ENCODE peak calls at places on chromosomes 11 and 22, in five cellular contexts. S is IMR-90, P is H9, O is endothelial cell of umbilical vein, Q is HCT116. G is an unnamed sample.

GRCh38 chr11:69245491-69246345 is 48.2 kb upstream of the MYEOV start:
- DNase-seq in S (no peak), P (peak; percentile 11), O (no peak), Q (no peak), G (no peak)

GRCh38 chr11:124900464-124900863 is 2.8 kb upstream of the ROBO4 start:
- DNase-seq in S (peak; percentile 93), P (peak; percentile 40), O (peak; percentile 75), Q (peak; percentile 23), G (peak; percentile 83)

GRCh38 chr11:68947151-68947550 is 33.6 kb downstream of the MRGPRD start:
- DNase-seq in S (no peak), P (no peak), O (no peak), Q (no peak), G (no peak)

GRCh38 chr11:96238563-96239166 is 104.3 kb downstream of the MAML2 start:
- DNase-seq in S (peak; percentile 72), P (no peak), O (no peak), Q (no peak), G (peak; percentile 63)

GRCh38 chr11:32071811-32072210 is 19.1 kb upstream of the RCN1 start:
- DNase-seq in S (peak; percentile 68), P (peak; percentile 41), O (peak; percentile 44), Q (no peak), G (peak; percentile 75)

GRCh38 chr11:120890921-120891320 is 133.0 kb upstream of the TBCEL start:
- DNase-seq in S (no peak), P (no peak), O (no peak), Q (no peak), G (no peak)

GRCh38 chr11:85525711-85526110 is 101.4 kb downstream of the DLG2 start:
- DNase-seq in S (no peak), P (no peak), O (no peak), Q (no peak), G (no peak)

GRCh38 chr11:30798547-30799236 is 212.5 kb upstream of the MPPED2 start:
- DNase-seq in S (no peak), P (no peak), O (no peak), Q (no peak), G (no peak)

GRCh38 chr11:35997908-35998307 is 54.0 kb downstream of the LDLRAD3 start:
- DNase-seq in S (no peak), P (no peak), O (no peak), Q (no peak), G (no peak)

GRCh38 chr11:13831707-13832106 is 130.8 kb upstream of the SPON1 start:
- DNase-seq in S (no peak), P (no peak), O (no peak), Q (no peak), G (peak; percentile 4)

GRCh38 chr22:36409911-36410756 is 22.4 kb upstream of the MYH9 start:
- DNase-seq in S (no peak), P (peak; percentile 100), O (peak; percentile 60), Q (peak; percentile 96), G (peak; percentile 65)

GRCh38 chr11:13315517-13316432 is 38.2 kb downstream of the BMAL1 start:
- DNase-seq in S (no peak), P (no peak), O (no peak), Q (no peak), G (no peak)

GRCh38 chr11:64233913-64234839 is at the start of gene VEGFB:
- DNase-seq in S (peak; percentile 26), P (no peak), O (peak; percentile 48), Q (no peak), G (no peak)

GRCh38 chr11:35765211-35765610 is 102.6 kb downstream of the TRIM44 start:
- DNase-seq in S (peak; percentile 41), P (no peak), O (no peak), Q (no peak), G (no peak)

GRCh38 chr22:39907035-39907434 is 6.2 kb downstream of the GRAP2 start:
- DNase-seq in S (no peak), P (no peak), O (no peak), Q (no peak), G (no peak)

GRCh38 chr11:8905528-8906165 is 5.3 kb upstream of the AKIP1 start:
- DNase-seq in S (peak; percentile 83), P (no peak), O (no peak), Q (no peak), G (peak; percentile 83)

GRCh38 chr11:47589103-47589502 is 2.6 kb downstream of the FAM180B start:
- DNase-seq in S (no peak), P (no peak), O (no peak), Q (no peak), G (no peak)

GRCh38 chr22:49765091-49765771 is 62.4 kb downstream of the BRD1 start:
- DNase-seq in S (no peak), P (peak; percentile 23), O (no peak), Q (no peak), G (no peak)

GRCh38 chr11:64224151-64224890 is 1.7 kb downstream of the TRPT1 start:
- DNase-seq in S (no peak), P (no peak), O (no peak), Q (no peak), G (no peak)

GRCh38 chr22:44683237-44683636 is 18.8 kb upstream of the PRR5 start:
- DNase-seq in S (no peak), P (no peak), O (no peak), Q (no peak), G (no peak)

GRCh38 chr11:123560001-123560400 is 94.4 kb downstream of the SCN3B start:
- DNase-seq in S (peak; percentile 88), P (no peak), O (no peak), Q (no peak), G (peak; percentile 77)

GRCh38 chr11:102983491-102983890 is 28.0 kb upstream of the MMP13 start:
- DNase-seq in S (no peak), P (no peak), O (no peak), Q (no peak), G (no peak)

GRCh38 chr11:70226967-70227366 is 23.9 kb downstream of the FADD start:
- DNase-seq in S (no peak), P (peak; percentile 69), O (no peak), Q (peak; percentile 23), G (no peak)

GRCh38 chr11:95155385-95155784 is 65.7 kb downstream of the ENDOD1 start:
- DNase-seq in S (no peak), P (no peak), O (no peak), Q (no peak), G (no peak)

GRCh38 chr11:629237-629583 is 2.2 kb upstream of the SCT start:
- DNase-seq in S (no peak), P (no peak), O (no peak), Q (no peak), G (no peak)

GRCh38 chr11:626475-627272 is at the start of gene SCT:
- DNase-seq in S (no peak), P (peak; percentile 42), O (no peak), Q (no peak), G (no peak)

GRCh38 chr11:627273-627585 is 248 bp upstream of the SCT start:
- DNase-seq in S (no peak), P (no peak), O (no peak), Q (no peak), G (no peak)

GRCh38 chr11:625636-626319 is 1.0 kb upstream of the CDHR5 start:
- DNase-seq in S (no peak), P (no peak), O (no peak), Q (no peak), G (no peak)

GRCh38 chr11:628056-628455 is 1.1 kb upstream of the SCT start:
- DNase-seq in S (no peak), P (no peak), O (no peak), Q (no peak), G (no peak)
- H3K9ac ChIP-seq in S (no peak overlapping the region), P (no peak overlapping the region), O (no peak overlapping the region), Q (no peak overlapping the region), G (no peak overlapping the region)

GRCh38 chr22:23716811-23717801 is 26.3 kb downstream of the RGL4 start:
- DNase-seq in S (peak; percentile 85), P (peak; percentile 91), O (peak; percentile 83), Q (peak; percentile 75), G (peak; percentile 74)

GRCh38 chr22:23718371-23719165 is 27.8 kb downstream of the RGL4 start:
- DNase-seq in S (no peak), P (no peak), O (peak; percentile 10), Q (no peak), G (no peak)

GRCh38 chr22:23713696-23714595 is 23.1 kb downstream of the RGL4 start:
- DNase-seq in S (no peak), P (no peak), O (no peak), Q (no peak), G (no peak)

GRCh38 chr22:23714596-23715588 is 24.1 kb downstream of the RGL4 start:
- DNase-seq in S (no peak), P (no peak), O (no peak), Q (no peak), G (no peak)

DNA sequence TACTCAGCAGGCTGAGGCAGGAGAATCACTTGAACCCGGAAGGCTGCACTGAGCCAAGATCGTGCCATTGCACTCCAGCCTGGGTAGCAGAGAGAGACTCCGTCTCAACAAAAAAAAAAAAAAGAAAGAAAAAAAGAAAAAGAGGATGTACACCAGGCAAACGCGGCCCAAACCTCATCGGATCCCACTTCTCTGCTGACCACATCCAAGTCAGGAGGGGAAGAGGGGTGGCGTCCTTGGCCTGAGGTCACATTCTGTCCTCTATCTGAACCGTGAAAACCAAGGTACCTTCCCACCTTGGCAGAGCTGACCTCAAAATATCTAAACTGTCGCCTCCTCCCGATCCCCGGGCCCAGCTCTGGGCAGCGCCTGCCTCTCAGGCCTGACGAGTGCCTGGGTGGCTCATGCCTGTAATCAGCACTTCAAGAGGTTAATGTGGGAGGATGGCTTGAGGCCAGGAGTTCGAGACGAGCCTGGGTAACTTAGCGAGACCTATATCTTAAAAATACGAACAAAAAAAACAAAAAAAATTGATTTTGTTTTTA is 25.1 kb downstream of the RGL4 start:
- DNase-seq in S (no peak), P (no peak), O (no peak), Q (no peak), G (no peak)
- H3K27ac ChIP-seq in S (no peak overlapping the region), P (no peak overlapping the region), O (no peak overlapping the region), Q (peak overlapping the region; percentile 71), G (no peak overlapping the region)

GRCh38 chr11:46250071-46251052 is 27.1 kb upstream of the CREB3L1 start:
- DNase-seq in S (peak; percentile 70), P (peak; percentile 9), O (no peak), Q (no peak), G (no peak)

GRCh38 chr11:46254135-46254491 is 23.3 kb upstream of the CREB3L1 start:
- DNase-seq in S (no peak), P (peak; percentile 51), O (no peak), Q (no peak), G (no peak)

GRCh38 chr11:46253258-46254134 is 24.0 kb upstream of the CREB3L1 start:
- DNase-seq in S (no peak), P (peak; percentile 27), O (no peak), Q (no peak), G (no peak)

GRCh38 chr11:46251954-46252353 is 25.5 kb upstream of the CREB3L1 start:
- DNase-seq in S (no peak), P (peak; percentile 23), O (peak; percentile 14), Q (no peak), G (no peak)

GRCh38 chr11:46252373-46252914 is 25.0 kb upstream of the CREB3L1 start:
- DNase-seq in S (no peak), P (peak; percentile 15), O (no peak), Q (no peak), G (no peak)
- H2AFZ ChIP-seq in S (no peak overlapping the region), P (no peak overlapping the region), O (no peak overlapping the region), Q (no peak overlapping the region), G (no peak overlapping the region)

DNA sequence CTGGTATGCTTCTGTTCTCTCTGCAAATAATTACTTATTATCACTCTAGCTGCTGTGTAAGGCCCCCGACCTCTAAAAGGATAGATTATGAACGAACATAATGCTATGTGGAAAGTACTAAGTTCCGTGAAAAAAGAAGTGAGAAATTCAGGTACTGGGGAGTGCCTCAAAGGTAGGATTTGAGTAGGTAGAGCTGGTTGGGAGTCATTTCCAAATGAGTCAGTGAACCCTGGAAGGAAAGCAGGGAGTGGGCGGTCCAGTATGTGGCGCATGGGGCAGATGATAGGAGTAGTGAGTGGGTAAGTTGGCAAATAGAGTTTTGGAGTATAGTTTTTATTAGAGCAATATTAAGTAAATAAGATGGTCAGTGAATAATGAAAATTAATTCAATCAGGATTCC is 2.4 kb downstream of the ZC3H12C start:
- DNase-seq in S (no peak), P (no peak), O (no peak), Q (peak; percentile 8), G (no peak)
- H3K9ac ChIP-seq in S (no peak overlapping the region), P (no peak overlapping the region), O (peak overlapping the region; percentile 17), Q (peak overlapping the region; percentile 19), G (no peak overlapping the region)